ENCODE peak calls at places on chromosomes 12 and 14, in seven cellular contexts. R is NCI-H146; M is stimulated activated effector memory CD8-positive, alpha-beta T cell treated with anti-CD3 and anti-CD28 coated beads, Interleukin-12 subunit alpha, Interleukin-12 subunit beta, amount 100 ng/mL, for 72 hours; Z is stimulated activated naive B cell treated with anti-CD40 and anti-IgM and Interleukin-4, amounts not matched to agents 10 μg/mL and 1 μg/mL and 100 μg/mL, for 72 hours; F is mesothelial cell of epicardium; A is GM10248; N is H54. H is an unnamed sample.

GRCh38 chr12:6145584-6145983 is 21.1 kb upstream of the VWF start:
- DNase-seq in M (no peak), F (no peak), Z (no peak), N (no peak), A (no peak), R (no peak), H (no peak)

GRCh38 chr12:131911251-131911650 is 16.8 kb downstream of the ULK1 start:
- DNase-seq in R (no peak), Z (no peak), M (no peak), N (no peak), A (no peak), F (no peak), H (no peak)

GRCh38 chr14:88481794-88482193 is 73.0 kb downstream of the PTPN21 start:
- DNase-seq in Z (no peak), M (no peak), F (no peak), N (no peak), R (no peak), A (no peak), H (no peak)

GRCh38 chr12:124110372-124110883 is 137.4 kb downstream of the ZNF664 start:
- DNase-seq in A (no peak), R (no peak), Z (no peak), F (no peak), N (no peak), M (no peak), H (no peak)

GRCh38 chr12:115176741-115177400 is 492.9 kb upstream of the TBX3 start:
- DNase-seq in M (no peak), R (no peak), F (no peak), Z (no peak), A (no peak), N (no peak), H (no peak)

GRCh38 chr14:51867753-51868152 is 7.3 kb downstream of the GNG2 start:
- DNase-seq in R (no peak), A (no peak), N (no peak), M (no peak), F (no peak), Z (no peak), H (no peak)

GRCh38 chr12:110536834-110537604 is 34.9 kb downstream of the RAD9B start:
- DNase-seq in F (no peak), M (no peak), N (no peak), A (no peak), R (no peak), Z (no peak), H (no peak)

GRCh38 chr12:23126794-23127193 is 501.8 kb downstream of the ETNK1 start:
- DNase-seq in M (no peak), F (no peak), Z (no peak), R (no peak), A (no peak), N (no peak), H (no peak)

GRCh38 chr14:68214431-68214830 is 394.9 kb downstream of the RAD51B start:
- DNase-seq in R (no peak), M (no peak), F (no peak), A (no peak), N (no peak), Z (no peak), H (no peak)

GRCh38 chr14:32329690-32330290 is 692 bp downstream of the AKAP6 start:
- DNase-seq in A (no peak), F (no peak), N (no peak), Z (no peak), M (no peak), R (no peak), H (no peak)

GRCh38 chr14:97319691-97320090 is 522.5 kb downstream of the VRK1 start:
- DNase-seq in A (no peak), N (no peak), R (no peak), M (no peak), F (no peak), Z (no peak), H (no peak)

GRCh38 chr14:99412122-99413061 is 68.3 kb downstream of the SETD3 start:
- DNase-seq in A (no peak), F (no peak), M (no peak), N (no peak), R (no peak), Z (no peak), H (peak)

GRCh38 chr14:93778453-93778852 is 9.8 kb downstream of the PRIMA1 start:
- DNase-seq in A (no peak), N (no peak), F (no peak), Z (no peak), R (no peak), M (no peak), H (no peak)

GRCh38 chr12:2053675-2054070 is 886 bp downstream of the CACNA1C start:
- DNase-seq in A (no peak), M (no peak), Z (no peak), N (peak), R (no peak), F (no peak), H (no peak)